ENCODE peak calls at places on chromosome 17, in five cellular contexts. W is stimulated activated CD4-positive, alpha-beta T cell treated with anti-CD3 and anti-CD28 coated beads, TNF-alpha, amount 100 ng/mL, for 48 hours; U is HuH-7.5; F is hypothalamus; P is RPMI8226. E is an unnamed sample.

GRCh38 chr17:8056976-8057625 is 18.2 kb downstream of the ALOX15B start:
- DNase-seq in P (no peak), W (no peak), U (no peak), F (no peak), E (no peak)

GRCh38 chr17:82108038-82108998 is 10.3 kb upstream of the FASN start:
- DNase-seq in U (no peak), P (no peak), W (no peak), F (no peak), E (no peak)

GRCh38 chr17:43434902-43435319 is 36.1 kb downstream of the ARL4D start:
- DNase-seq in U (no peak), P (no peak), W (no peak), F (no peak), E (no peak)

GRCh38 chr17:5583426-5584382 is 605 bp downstream of the NLRP1 start:
- DNase-seq in U (no peak), P (no peak), F (no peak), W (no peak), E (no peak)

GRCh38 chr17:15999974-16000827 is 577 bp downstream of the TTC19 start:
- DNase-seq in P (peak), W (peak), F (no peak), U (peak), E (no peak)

GRCh38 chr17:31068291-31068690 is 26.5 kb upstream of the NF1 start:
- DNase-seq in U (no peak), F (no peak), W (peak), P (peak), E (no peak)

GRCh38 chr17:63641678-63642077 is 19.5 kb downstream of the MAP3K3 start:
- DNase-seq in W (no peak), U (no peak), P (no peak), F (no peak), E (peak)

GRCh38 chr17:2235792-2236365 is 67.7 kb downstream of the SMG6 start:
- DNase-seq in F (no peak), U (no peak), W (no peak), P (no peak), E (no peak)

GRCh38 chr17:21388066-21388465 is 11.9 kb downstream of the KCNJ12 start:
- DNase-seq in F (no peak), W (no peak), U (no peak), P (no peak), E (no peak)

GRCh38 chr17:49694847-49695697 is 12.7 kb downstream of the SLC35B1 start:
- DNase-seq in P (peak), W (peak), F (no peak), U (peak), E (peak)

GRCh38 chr17:41801374-41802062 is 10.2 kb downstream of the P3H4 start:
- DNase-seq in W (no peak), U (peak), P (peak), F (peak), E (peak)

GRCh38 chr17:11264183-11264871 is 23.3 kb downstream of the SHISA6 start:
- DNase-seq in W (no peak), U (no peak), F (no peak), P (no peak), E (no peak)

GRCh38 chr17:72502940-72503341 is 382.1 kb downstream of the SOX9 start:
- DNase-seq in P (no peak), W (no peak), U (no peak), F (no peak), E (no peak)

GRCh38 chr17:62180772-62181171 is 115.7 kb upstream of the MED13 start:
- DNase-seq in P (no peak), U (no peak), F (no peak), W (no peak), E (no peak)

GRCh38 chr17:42248351-42249179 is 27.6 kb downstream of the STAT5B start:
- DNase-seq in W (peak), F (peak), U (peak), P (peak), E (peak)

GRCh38 chr17:29929006-29929543 is 953 bp downstream of the SSH2 start:
- DNase-seq in P (peak), W (no peak), F (no peak), U (no peak), E (no peak)

GRCh38 chr17:82944990-82945389 is 105.2 kb upstream of the ZNF750 start:
- DNase-seq in F (no peak), P (no peak), U (no peak), W (no peak), E (no peak)

GRCh38 chr17:15444805-15445204 is 22.6 kb downstream of the CDRT4 start:
- DNase-seq in W (no peak), F (no peak), P (no peak), U (no peak), E (no peak)

E was measured in caudate nucleus.